ENCODE peak calls at places on chromosomes 12 and 14, in eight cellular contexts. D, O, R, C, E, X, B and S are unnamed samples.

GRCh38 chr12:42744539-42745156 is 155.1 kb upstream of the PRICKLE1 start:
- DNase-seq in D (no peak), O (no peak), R (no peak), C (peak; percentile 69), E (no peak), X (no peak), B (no peak), S (peak; percentile 88)

GRCh38 chr14:94936411-94936892 is 166.5 kb upstream of the GSC start:
- DNase-seq in D (no peak), O (no peak), R (no peak), C (no peak), E (no peak), X (peak; percentile 54), B (no peak), S (no peak)

GRCh38 chr14:64993263-64993662 is 6.6 kb downstream of the FNTB start:
- DNase-seq in D (no peak), O (no peak), R (no peak), C (no peak), E (no peak), X (no peak), B (no peak), S (no peak)

GRCh38 chr12:91072931-91073330 is 15.1 kb upstream of the KERA start:
- DNase-seq in D (no peak), O (no peak), R (no peak), C (no peak), E (no peak), X (no peak), B (no peak), S (no peak)

GRCh38 chr12:12333407-12333831 is 16.6 kb downstream of the MANSC1 start:
- DNase-seq in D (no peak), O (no peak), R (no peak), C (no peak), E (no peak), X (no peak), B (no peak), S (no peak)

GRCh38 chr14:68962681-68963080 is 16.4 kb downstream of the ACTN1 start:
- DNase-seq in D (no peak), O (no peak), R (no peak), C (no peak), E (no peak), X (no peak), B (no peak), S (no peak)

GRCh38 chr14:38882533-38882932 is 220.5 kb downstream of the SEC23A start:
- DNase-seq in D (no peak), O (no peak), R (no peak), C (no peak), E (no peak), X (no peak), B (no peak), S (no peak)

GRCh38 chr12:79233341-79233761 is 368.8 kb downstream of the SYT1 start:
- DNase-seq in D (no peak), O (no peak), R (no peak), C (no peak), E (no peak), X (no peak), B (no peak), S (no peak)

GRCh38 chr14:104659146-104659545 is 30.3 kb upstream of the INF2 start:
- DNase-seq in D (no peak), O (no peak), R (no peak), C (no peak), E (no peak), X (no peak), B (no peak), S (no peak)

GRCh38 chr14:58541623-58542022 is 96.1 kb upstream of the DACT1 start:
- DNase-seq in D (no peak), O (no peak), R (no peak), C (no peak), E (no peak), X (no peak), B (no peak), S (no peak)

GRCh38 chr12:100995771-100996170 is 201.2 kb downstream of the ANO4 start:
- DNase-seq in D (no peak), O (no peak), R (no peak), C (no peak), E (no peak), X (no peak), B (no peak), S (no peak)

GRCh38 chr14:103898204-103898603 is 30.1 kb upstream of the TDRD9 start:
- DNase-seq in D (no peak), O (no peak), R (no peak), C (peak; percentile 68), E (no peak), X (no peak), B (no peak), S (peak; percentile 74)

GRCh38 chr14:24428628-24429394 is 657 bp downstream of the CBLN3 start:
- DNase-seq in D (no peak), O (no peak), R (no peak), C (no peak), E (no peak), X (no peak), B (no peak), S (no peak)

GRCh38 chr12:113766880-113767878 is 198.9 kb downstream of the RBM19 start:
- DNase-seq in D (peak; percentile 43), O (no peak), R (no peak), C (peak; percentile 56), E (no peak), X (no peak), B (no peak), S (peak; percentile 49)

GRCh38 chr14:49505026-49505766 is 81.0 kb downstream of the RPS29 start:
- DNase-seq in D (peak; percentile 11), O (no peak), R (no peak), C (no peak), E (no peak), X (no peak), B (no peak), S (peak; percentile 85)

GRCh38 chr12:69241444-69242092 is 2.2 kb downstream of the CPSF6 start:
- DNase-seq in D (no peak), O (no peak), R (no peak), C (peak; percentile 17), E (no peak), X (no peak), B (no peak), S (peak; percentile 8)

GRCh38 chr14:93064411-93065271 is 51.1 kb downstream of the ITPK1 start:
- DNase-seq in D (peak; percentile 68), O (no peak), R (no peak), C (no peak), E (no peak), X (no peak), B (no peak), S (no peak)

GRCh38 chr12:19220205-19220604 is 90.7 kb downstream of the PLEKHA5 start:
- DNase-seq in D (no peak), O (no peak), R (no peak), C (peak; percentile 22), E (no peak), X (no peak), B (no peak), S (peak; percentile 63)

GRCh38 chr12:94114166-94114565 is 34.2 kb upstream of the PLXNC1 start:
- DNase-seq in D (no peak), O (no peak), R (no peak), C (no peak), E (no peak), X (no peak), B (no peak), S (no peak)

GRCh38 chr14:102629700-102630365 is 37.4 kb downstream of the RCOR1 start:
- DNase-seq in D (no peak), O (no peak), R (no peak), C (no peak), E (no peak), X (no peak), B (no peak), S (no peak)

GRCh38 chr14:51860164-51860835 is at the start of gene GNG2:
- DNase-seq in D (peak; percentile 68), O (peak; percentile 70), R (peak; percentile 75), C (peak; percentile 44), E (peak; percentile 37), X (peak; percentile 18), B (peak; percentile 78), S (peak; percentile 84)

GRCh38 chr12:109927622-109928021 is 27.5 kb downstream of the TCHP start:
- DNase-seq in D (peak; percentile 34), O (peak; percentile 28), R (no peak), C (peak; percentile 67), E (no peak), X (no peak), B (peak; percentile 10), S (no peak)

GRCh38 chr12:47894068-47894467 is 10.7 kb downstream of the VDR start:
- DNase-seq in D (no peak), O (no peak), R (no peak), C (no peak), E (no peak), X (no peak), B (no peak), S (no peak)

GRCh38 chr14:21084988-21085853 is 13.2 kb downstream of the ZNF219 start:
- DNase-seq in D (no peak), O (no peak), R (no peak), C (no peak), E (no peak), X (no peak), B (no peak), S (peak; percentile 59)

GRCh38 chr14:24597403-24597802 is 12.1 kb downstream of the GZMH start:
- DNase-seq in D (no peak), O (no peak), R (no peak), C (no peak), E (no peak), X (no peak), B (no peak), S (peak; percentile 11)